ENCODE peak calls at places on chromosomes 12 and 14, in seven cellular contexts. X, L, H, R, Z, M and C are unnamed samples.

GRCh38 chr12:777550-778047 is 25.2 kb downstream of the WNK1 start:
- DNase-seq in H (no peak), L (no peak), M (peak; percentile 58), Z (no peak), R (no peak), X (no peak), C (no peak)

GRCh38 chr12:48351022-48351708 is 446 bp upstream of the ZNF641 start:
- DNase-seq in X (no peak), L (peak; percentile 74), M (peak; percentile 69), H (peak; percentile 84), R (peak; percentile 93), Z (peak; percentile 53), C (peak; percentile 44)

GRCh38 chr14:92657457-92658142 is 90.8 kb downstream of the LGMN start:
- DNase-seq in H (peak; percentile 58), Z (no peak), R (peak; percentile 87), L (no peak), X (no peak), M (no peak), C (no peak)

GRCh38 chr12:12398026-12398859 is 41.4 kb downstream of the BORCS5 start:
- DNase-seq in X (no peak), L (peak; percentile 98), M (peak; percentile 92), R (peak; percentile 88), Z (peak; percentile 75), H (peak; percentile 63), C (peak; percentile 28)

GRCh38 chr12:76890407-76891143 is 11.8 kb upstream of the CSRP2 start:
- DNase-seq in X (no peak), R (no peak), M (peak; percentile 43), Z (no peak), H (no peak), L (peak; percentile 51), C (no peak)

GRCh38 chr14:74038015-74038859 is 19.1 kb downstream of the BBOF1 start:
- DNase-seq in Z (peak; percentile 76), X (no peak), L (peak; percentile 46), M (peak; percentile 84), H (no peak), R (no peak), C (peak; percentile 79)

GRCh38 chr14:54528973-54529372 is 19.3 kb downstream of the CGRRF1 start:
- DNase-seq in Z (no peak), M (no peak), L (no peak), R (no peak), H (no peak), X (no peak), C (no peak)

GRCh38 chr12:92759634-92760268 is 57.0 kb downstream of the PLEKHG7 start:
- DNase-seq in M (peak; percentile 85), R (no peak), X (no peak), Z (peak; percentile 36), L (peak; percentile 98), H (no peak), C (peak; percentile 72)

GRCh38 chr12:30691122-30691879 is 4.4 kb downstream of the IPO8 start:
- DNase-seq in L (peak; percentile 73), X (no peak), Z (no peak), R (peak; percentile 65), M (peak; percentile 69), H (no peak), C (peak; percentile 10)

GRCh38 chr14:49892301-49892635 is 614 bp upstream of the ARF6 start:
- DNase-seq in Z (peak; percentile 83), H (peak; percentile 60), X (peak; percentile 12), M (peak; percentile 63), R (peak; percentile 90), L (peak; percentile 80), C (peak; percentile 85)

GRCh38 chr12:65620026-65620425 is 204.3 kb upstream of the HMGA2 start:
- DNase-seq in M (no peak), Z (no peak), H (no peak), R (no peak), L (no peak), X (no peak), C (no peak)

GRCh38 chr14:104395941-104396681 is 183.5 kb upstream of the C14orf180 start:
- DNase-seq in R (no peak), M (no peak), H (peak; percentile 15), L (no peak), X (no peak), Z (no peak), C (no peak)

GRCh38 chr12:26027401-26027800 is 68.9 kb downstream of the RASSF8 start:
- DNase-seq in R (no peak), Z (no peak), L (no peak), H (no peak), M (peak; percentile 35), X (no peak), C (no peak)

GRCh38 chr12:24049101-24049500 is 99.6 kb upstream of the SOX5 start:
- DNase-seq in Z (no peak), H (no peak), M (no peak), R (no peak), X (no peak), L (no peak), C (no peak)

GRCh38 chr12:7667025-7667575 is 1.4 kb upstream of the APOBEC1 start:
- DNase-seq in M (peak; percentile 15), X (no peak), Z (no peak), R (no peak), L (no peak), H (no peak), C (peak; percentile 14)

GRCh38 chr12:70664463-70664862 is 27.2 kb upstream of the PTPRB start:
- DNase-seq in M (no peak), R (no peak), H (no peak), X (no peak), L (peak; percentile 82), Z (peak; percentile 80), C (no peak)

GRCh38 chr14:36099619-36100018 is 76.9 kb downstream of the PTCSC3 start:
- DNase-seq in L (no peak), Z (no peak), M (no peak), X (no peak), H (no peak), R (no peak), C (no peak)

GRCh38 chr14:59829469-59829868 is 41.1 kb downstream of the RTN1 start:
- DNase-seq in M (no peak), H (no peak), R (no peak), L (no peak), Z (no peak), X (no peak), C (peak; percentile 25)

GRCh38 chr14:28780843-28781503 is 14.4 kb downstream of the FOXG1 start:
- DNase-seq in L (peak; percentile 39), X (no peak), Z (no peak), M (peak; percentile 21), H (no peak), R (no peak), C (no peak)

GRCh38 chr12:66629138-66629880 is 49.6 kb downstream of the GRIP1 start:
- DNase-seq in L (no peak), X (no peak), M (no peak), Z (no peak), H (no peak), R (no peak), C (no peak)

GRCh38 chr12:119308743-119309456 is 25.6 kb upstream of the CCDC60 start:
- DNase-seq in X (no peak), Z (no peak), H (no peak), R (no peak), M (no peak), L (no peak), C (no peak)

GRCh38 chr14:89748004-89748403 is 206.5 kb downstream of the EFCAB11 start:
- DNase-seq in H (no peak), L (peak; percentile 72), X (no peak), M (no peak), Z (no peak), R (no peak), C (no peak)

GRCh38 chr12:108128221-108129016 is 669 bp upstream of the WSCD2 start:
- DNase-seq in R (no peak), H (no peak), Z (no peak), L (no peak), X (no peak), M (no peak), C (no peak)

GRCh38 chr12:113798552-113798951 is 167.6 kb downstream of the RBM19 start:
- DNase-seq in M (no peak), Z (no peak), R (no peak), L (no peak), X (no peak), H (no peak), C (no peak)

GRCh38 chr12:132282031-132282949 is 47.1 kb downstream of the GALNT9 start:
- DNase-seq in X (no peak), R (no peak), Z (no peak), M (no peak), H (no peak), L (no peak), C (no peak)

GRCh38 chr14:101007765-101008164 is 104.2 kb upstream of the RTL1 start:
- DNase-seq in M (no peak), X (no peak), R (no peak), L (no peak), Z (no peak), H (no peak), C (no peak)

DNA sequence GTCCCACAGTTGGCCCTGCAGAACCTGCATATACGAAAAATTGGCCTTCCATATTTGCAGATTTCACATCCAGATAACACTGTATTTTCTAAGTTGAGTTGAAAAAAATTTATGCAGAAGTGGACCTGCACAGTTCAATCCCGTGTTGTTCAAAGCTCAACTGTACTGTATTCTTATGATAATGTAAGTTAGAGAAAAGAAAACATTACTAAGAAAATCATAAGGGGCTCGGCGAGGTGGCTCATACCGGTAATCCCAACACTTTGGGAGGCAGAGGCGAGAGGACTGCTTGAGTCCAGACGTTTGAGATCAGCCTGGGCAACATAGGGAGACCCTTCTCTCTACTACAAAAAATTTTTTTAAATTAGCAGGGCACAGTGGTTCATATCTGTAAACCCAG is 18.2 kb upstream of the SLC35E3 start:
- DNase-seq in M (no peak), R (no peak), H (no peak), L (no peak), X (no peak), Z (no peak), C (no peak)
- H3K27ac ChIP-seq in M (no peak overlapping the region), R (no peak overlapping the region), H (no peak overlapping the region), L (no peak overlapping the region), X (no peak overlapping the region), Z (no peak overlapping the region), C (no peak overlapping the region)

DNA sequence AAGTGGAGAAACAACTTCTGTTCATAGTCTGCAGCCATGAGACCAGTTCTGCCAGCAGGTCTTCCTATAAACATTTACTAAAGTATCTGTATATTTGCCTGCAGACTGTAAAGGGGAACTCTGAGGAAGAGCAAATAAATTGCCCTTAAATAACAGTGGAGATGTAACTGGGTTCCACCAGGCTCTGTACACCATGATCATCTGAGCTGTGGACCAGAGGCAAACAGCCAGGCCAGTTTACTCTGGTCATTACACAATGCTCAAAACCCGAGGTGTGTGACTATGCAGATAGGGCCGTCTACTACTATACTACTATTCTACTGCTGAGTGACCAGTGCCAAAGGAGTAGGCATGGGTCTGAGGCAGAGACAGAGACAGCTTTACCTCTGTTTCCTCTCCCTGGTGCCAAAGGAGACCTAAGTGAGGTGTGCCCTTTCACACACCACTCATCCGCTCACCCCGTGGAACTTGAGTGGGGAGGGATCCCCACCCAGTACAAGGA is 21.2 kb upstream of the CERS5 start:
- DNase-seq in M (no peak), X (no peak), Z (no peak), L (peak; percentile 68), R (peak; percentile 70), H (no peak), C (no peak)
- H3K27ac ChIP-seq in M (no peak overlapping the region), X (no peak overlapping the region), Z (no peak overlapping the region), L (peak overlapping the region; percentile 92), R (peak overlapping the region; percentile 21), H (no peak overlapping the region), C (peak overlapping the region; percentile 71)

GRCh38 chr12:110080410-110080809 is 32.1 kb upstream of the C12orf76 start:
- DNase-seq in R (no peak), M (no peak), L (no peak), Z (no peak), H (no peak), X (no peak), C (no peak)
- H3K27ac ChIP-seq in R (no peak overlapping the region), M (no peak overlapping the region), L (no peak overlapping the region), Z (no peak overlapping the region), H (no peak overlapping the region), X (no peak overlapping the region), C (no peak overlapping the region)

GRCh38 chr12:6207254-6207942 is 7.2 kb downstream of the CD9 start:
- DNase-seq in Z (no peak), R (no peak), X (no peak), L (no peak), M (no peak), H (no peak), C (no peak)
- H3K27ac ChIP-seq in Z (no peak overlapping the region), R (peak overlapping the region; percentile 100), X (no peak overlapping the region), L (peak overlapping the region; percentile 15), M (no peak overlapping the region), H (no peak overlapping the region), C (no peak overlapping the region)